ENCODE peak calls at places on chromosomes 16 and 17, in nine cellular contexts. Y is uterus, L is transverse colon, W is esophagus squamous epithelium, G is body of pancreas, E is heart left ventricle, S is right lobe of liver, Z is IMR-90, H is sigmoid colon. M is an unnamed sample. For H3K36me3, the result is how much of the 10 kb centered on the place peaks cover.

GRCh38 chr17:5282639-5283217 is 644 bp downstream of the RABEP1 start:
- DNase-seq in H (no peak), Z (no peak), E (peak), Y (peak), W (no peak), L (peak), G (peak), S (peak), M (peak)

GRCh38 chr16:789451-789850 is 1.0 kb downstream of the CHTF18 start:
- DNase-seq in L (no peak), G (no peak), Y (no peak), H (no peak), Z (no peak), W (no peak), E (no peak), S (no peak), M (no peak)

GRCh38 chr17:11797803-11798202 is 199.5 kb downstream of the ZNF18 start:
- DNase-seq in L (no peak), Z (no peak), W (no peak), H (no peak), S (no peak), E (no peak), G (no peak), Y (no peak), M (no peak)

GRCh38 chr16:11076259-11077018 is 132.1 kb downstream of the CLEC16A start:
- DNase-seq in Y (no peak), W (no peak), H (peak), S (no peak), E (no peak), Z (peak), G (no peak), L (no peak), M (no peak)

GRCh38 chr16:54933281-54934150 is 2.9 kb downstream of the IRX5 start:
- DNase-seq in H (no peak), Z (no peak), Y (no peak), L (no peak), E (no peak), S (no peak), W (no peak), G (no peak), M (no peak)

GRCh38 chr16:53619247-53619646 is 84.4 kb downstream of the RPGRIP1L start:
- DNase-seq in S (no peak), Y (no peak), Z (no peak), L (no peak), W (no peak), G (no peak), H (no peak), E (no peak), M (no peak)

GRCh38 chr17:60560860-60561257 is 34.8 kb upstream of the APPBP2 start:
- DNase-seq in E (no peak), H (no peak), G (no peak), S (no peak), Z (no peak), Y (no peak), L (no peak), W (no peak), M (no peak)

GRCh38 chr17:51461578-51462004 is 201.2 kb downstream of the UTP18 start:
- DNase-seq in E (peak), S (peak), Y (no peak), H (no peak), L (peak), W (no peak), Z (peak), G (peak), M (peak)

GRCh38 chr17:76054112-76054476 is 18.2 kb downstream of the SRP68 start:
- DNase-seq in E (no peak), W (no peak), Y (no peak), Z (peak), L (no peak), H (no peak), G (no peak), S (no peak), M (no peak)

GRCh38 chr16:81378049-81378448 is 63.3 kb downstream of the GAN start:
- DNase-seq in H (no peak), S (no peak), L (no peak), W (no peak), G (no peak), Z (no peak), E (no peak), Y (no peak), M (no peak)
- H3K36me3 ChIP-seq in H (under half), S (under half), L (under half), W (under half), G (under half), Z (under half), E (under half), Y (under half), M (under half)

GRCh38 chr17:16440814-16441629 is 25.7 kb downstream of the TRPV2 start:
- DNase-seq in W (no peak), L (no peak), S (no peak), H (no peak), E (no peak), Y (no peak), G (no peak), Z (no peak), M (no peak)
- TF ChIP-seq POLR2A in W (no peak), L (no peak), S (no peak), H (no peak), E (no peak), Y (no peak), G (no peak), Z (no peak), M (no peak)

GRCh38 chr16:76265434-76266045 is 11.7 kb upstream of the CNTNAP4 start:
- DNase-seq in G (peak), W (no peak), L (peak), S (no peak), Y (no peak), E (no peak), Z (peak), H (no peak), M (no peak)
- TF ChIP-seq CTCF in G (peak), W (no peak), L (peak), S (peak), Y (no peak), E (no peak), Z (peak), H (no peak), M (no peak)

DNA sequence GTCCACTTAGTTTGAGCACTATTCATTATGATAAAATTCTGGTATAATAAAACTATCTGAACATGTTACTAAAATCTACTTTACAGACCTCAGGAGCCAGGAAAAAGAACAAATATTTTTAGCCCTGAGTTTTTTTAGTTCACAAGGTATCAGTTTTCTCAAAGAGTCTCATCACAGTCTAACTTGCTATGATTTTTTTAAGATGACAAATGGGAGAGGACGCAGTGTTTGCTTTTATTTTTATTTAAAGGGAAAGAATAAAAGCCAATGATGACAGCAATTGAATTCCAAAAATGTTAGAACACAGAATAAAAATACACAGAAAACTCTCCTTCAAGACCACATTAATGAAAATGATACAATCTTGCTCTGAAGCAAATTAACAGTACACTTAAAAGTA is 7.4 kb downstream of the MED13 start:
- DNase-seq in S (no peak), Z (peak), L (no peak), G (no peak), H (no peak), Y (no peak), E (no peak), W (no peak), M (no peak)
- H3K36me3 ChIP-seq in S (under half), Z (under half), L (under half), G (under half), H (under half), Y (under half), E (half or more), W (under half), M (under half)

GRCh38 chr17:65220732-65221131 is 83.6 kb downstream of the RGS9 start:
- DNase-seq in G (no peak), H (no peak), Z (no peak), W (no peak), Y (no peak), S (no peak), E (no peak), L (no peak), M (no peak)

GRCh38 chr17:65219707-65220106 is 82.5 kb downstream of the RGS9 start:
- DNase-seq in Z (no peak), L (no peak), E (no peak), H (no peak), W (no peak), S (no peak), G (no peak), Y (no peak), M (no peak)

GRCh38 chr17:65218261-65218660 is 81.1 kb downstream of the RGS9 start:
- DNase-seq in W (no peak), S (no peak), Z (no peak), E (no peak), H (no peak), L (no peak), Y (no peak), G (no peak), M (no peak)

GRCh38 chr17:65222216-65222738 is 85.1 kb downstream of the RGS9 start:
- DNase-seq in W (no peak), H (no peak), Y (no peak), E (no peak), S (no peak), L (no peak), G (no peak), Z (peak), M (no peak)

DNA sequence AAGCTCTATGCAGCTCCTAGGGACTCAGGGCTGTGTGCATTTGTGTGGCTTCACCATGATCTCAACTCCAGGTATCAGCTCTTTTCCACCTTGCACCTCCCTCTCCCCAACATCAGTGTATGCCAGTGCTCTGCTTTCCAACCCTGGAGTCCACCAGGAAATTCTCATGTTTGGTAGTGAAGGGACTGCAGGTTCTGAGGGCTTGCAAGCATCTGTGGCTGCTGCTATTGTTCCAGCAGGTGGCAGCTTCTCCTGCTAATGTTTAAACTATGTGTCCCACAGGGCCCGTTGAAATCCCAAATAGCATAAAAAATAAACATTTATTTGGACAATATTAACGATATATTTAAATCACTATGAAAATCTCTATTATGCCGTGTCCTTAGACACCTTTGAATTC is 82.0 kb downstream of the RGS9 start:
- DNase-seq in H (no peak), L (no peak), W (no peak), G (no peak), S (no peak), Z (no peak), Y (no peak), E (no peak), M (no peak)
- TF ChIP-seq POLR2A in H (no peak), L (no peak), W (no peak), G (no peak), S (no peak), Z (no peak), Y (no peak), E (no peak), M (no peak)

GRCh38 chr16:88881675-88882357 is 15.4 kb upstream of the PABPN1L start:
- DNase-seq in E (no peak), W (no peak), Y (no peak), S (no peak), Z (no peak), L (no peak), H (no peak), G (no peak), M (no peak)
- TF ChIP-seq CTCF in E (no peak), W (no peak), Y (no peak), S (no peak), Z (no peak), L (no peak), H (no peak), G (no peak), M (no peak)

GRCh38 chr16:89119161-89119621 is 25.5 kb downstream of the ACSF3 start:
- DNase-seq in L (no peak), W (no peak), E (peak), G (no peak), Y (no peak), Z (no peak), H (no peak), S (peak), M (no peak)
- H3K36me3 ChIP-seq in L (under half), W (under half), E (under half), G (under half), Y (under half), Z (half or more), H (half or more), S (under half), M (under half)

DNA sequence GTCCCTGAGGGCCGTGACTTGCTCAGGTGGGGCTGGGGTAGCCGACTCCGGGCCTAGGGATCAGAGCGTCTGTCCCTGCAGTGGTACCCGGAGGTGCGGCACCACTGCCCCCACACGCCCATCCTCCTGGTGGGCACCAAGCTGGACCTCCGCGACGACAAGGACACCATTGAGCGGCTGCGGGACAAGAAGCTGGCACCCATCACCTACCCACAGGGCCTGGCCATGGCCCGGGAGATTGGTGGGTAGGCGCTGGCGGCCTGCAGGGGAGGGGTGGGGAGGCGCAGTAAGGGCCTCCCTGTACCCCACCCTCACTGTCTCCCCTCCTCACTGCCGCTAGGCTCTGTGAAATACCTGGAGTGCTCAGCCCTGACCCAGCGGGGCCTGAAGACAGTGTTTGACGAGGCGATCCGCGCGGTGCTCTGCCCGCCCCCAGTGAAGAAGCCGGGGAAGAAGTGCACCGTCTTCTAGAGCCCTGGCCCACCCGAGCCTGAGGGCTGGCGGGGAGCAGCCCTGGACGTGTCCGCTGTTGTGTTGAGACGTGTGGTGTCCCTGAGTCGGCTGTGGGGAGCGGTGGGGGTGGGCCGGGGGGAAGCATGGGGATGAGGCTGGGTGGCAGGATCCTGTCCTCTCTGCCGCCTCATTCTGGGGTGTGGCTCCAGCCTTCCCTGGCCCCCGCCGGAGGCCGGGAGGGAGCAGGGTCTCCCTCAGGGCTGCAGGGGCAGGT is 2.0 kb downstream of the RAC3 start:
- DNase-seq in G (no peak), L (no peak), E (no peak), W (no peak), H (no peak), Y (no peak), Z (no peak), S (no peak), M (no peak)
- TF ChIP-seq POLR2A in G (no peak), L (no peak), E (no peak), W (no peak), H (no peak), Y (no peak), Z (no peak), S (no peak), M (no peak)

GRCh38 chr16:81437860-81438259 is 6.7 kb upstream of the CMIP start:
- DNase-seq in E (no peak), H (no peak), Y (no peak), S (no peak), Z (no peak), W (no peak), L (no peak), G (no peak), M (no peak)
- TF ChIP-seq CTCF in E (no peak), H (no peak), Y (no peak), S (no peak), Z (no peak), W (no peak), L (no peak), G (no peak), M (no peak)

GRCh38 chr17:53278466-53278865 is 544.3 kb upstream of the KIF2B start:
- DNase-seq in Z (no peak), S (no peak), H (no peak), G (no peak), Y (no peak), L (no peak), W (no peak), E (no peak), M (no peak)
- H3K36me3 ChIP-seq in Z (under half), S (under half), H (under half), G (under half), Y (under half), L (under half), W (under half), E (under half), M (under half)

M was measured in ovary.